ENCODE peak calls at places on chromosomes 2 and 18, in four cellular contexts. One of them, this sample, is unnamed.

GRCh38 chr2:62465039-62465740 is 40.8 kb downstream of the TMEM17 start:
- DNase-seq in T-helper 1 cell: no peak
- DNase-seq in D341Med: no peak
- DNase-seq in left cardiac atrium: no peak
- DNase-seq in this sample: no peak

GRCh38 chr2:172772637-172773036 is 37.0 kb downstream of the RAPGEF4 start:
- DNase-seq in left cardiac atrium: no peak
- DNase-seq in T-helper 1 cell: no peak
- DNase-seq in D341Med: no peak
- DNase-seq in this sample: no peak

GRCh38 chr2:54457326-54458023 is 1.3 kb downstream of the SPTBN1 start:
- DNase-seq in left cardiac atrium: peak; percentile 61
- DNase-seq in D341Med: peak; percentile 65
- DNase-seq in T-helper 1 cell: no peak
- DNase-seq in this sample: peak; percentile 61

GRCh38 chr2:204795156-204795555 is 249.9 kb downstream of the PARD3B start:
- DNase-seq in D341Med: no peak
- DNase-seq in T-helper 1 cell: no peak
- DNase-seq in left cardiac atrium: no peak
- DNase-seq in this sample: peak; percentile 24

GRCh38 chr2:8803658-8804379 is 33.6 kb downstream of the KIDINS220 start:
- DNase-seq in T-helper 1 cell: no peak
- DNase-seq in left cardiac atrium: no peak
- DNase-seq in D341Med: no peak
- DNase-seq in this sample: peak; percentile 42

GRCh38 chr2:148814143-148814852 is 60.7 kb upstream of the KIF5C start:
- DNase-seq in left cardiac atrium: no peak
- DNase-seq in T-helper 1 cell: no peak
- DNase-seq in D341Med: no peak
- DNase-seq in this sample: peak; percentile 70

GRCh38 chr18:74378179-74378682 is 62.6 kb downstream of the C18orf63 start:
- DNase-seq in T-helper 1 cell: no peak
- DNase-seq in D341Med: no peak
- DNase-seq in left cardiac atrium: no peak
- DNase-seq in this sample: no peak

GRCh38 chr2:200619275-200619674 is 33.5 kb downstream of the AOX1 start:
- DNase-seq in left cardiac atrium: no peak
- DNase-seq in T-helper 1 cell: no peak
- DNase-seq in D341Med: no peak
- DNase-seq in this sample: no peak

GRCh38 chr18:21991897-21992296 is 177.5 kb upstream of the GATA6 start:
- DNase-seq in D341Med: no peak
- DNase-seq in left cardiac atrium: no peak
- DNase-seq in T-helper 1 cell: no peak
- DNase-seq in this sample: no peak

GRCh38 chr2:106781196-106781595 is 104.8 kb downstream of the ST6GAL2 start:
- DNase-seq in D341Med: no peak
- DNase-seq in T-helper 1 cell: no peak
- DNase-seq in left cardiac atrium: no peak
- DNase-seq in this sample: no peak

GRCh38 chr2:62539892-62540785 is 34.1 kb upstream of the TMEM17 start:
- DNase-seq in left cardiac atrium: no peak
- DNase-seq in D341Med: no peak
- DNase-seq in T-helper 1 cell: no peak
- DNase-seq in this sample: peak; percentile 13

GRCh38 chr2:168683996-168684395 is 118.4 kb upstream of the NOSTRIN start:
- DNase-seq in left cardiac atrium: no peak
- DNase-seq in D341Med: no peak
- DNase-seq in T-helper 1 cell: no peak
- DNase-seq in this sample: no peak

GRCh38 chr2:33511141-33511540 is 34.7 kb downstream of the RASGRP3 start:
- DNase-seq in T-helper 1 cell: no peak
- DNase-seq in left cardiac atrium: no peak
- DNase-seq in D341Med: no peak
- DNase-seq in this sample: no peak

GRCh38 chr2:129820908-129821307 is 158.6 kb upstream of the RAB6C start:
- DNase-seq in D341Med: no peak
- DNase-seq in T-helper 1 cell: no peak
- DNase-seq in left cardiac atrium: no peak
- DNase-seq in this sample: no peak

GRCh38 chr18:31591628-31592027 is at the start of gene TTR:
- DNase-seq in T-helper 1 cell: no peak
- DNase-seq in D341Med: no peak
- DNase-seq in left cardiac atrium: no peak
- DNase-seq in this sample: no peak

GRCh38 chr18:36312806-36313395 is 15.4 kb downstream of the FHOD3 start:
- DNase-seq in T-helper 1 cell: no peak
- DNase-seq in D341Med: no peak
- DNase-seq in left cardiac atrium: no peak
- DNase-seq in this sample: peak; percentile 25

GRCh38 chr2:233040571-233040970 is 8.1 kb downstream of the NEU2 start:
- DNase-seq in T-helper 1 cell: no peak
- DNase-seq in left cardiac atrium: no peak
- DNase-seq in D341Med: no peak
- DNase-seq in this sample: no peak

GRCh38 chr2:29983308-29983707 is 61.9 kb upstream of the ALK start:
- DNase-seq in left cardiac atrium: no peak
- DNase-seq in D341Med: no peak
- DNase-seq in T-helper 1 cell: no peak
- DNase-seq in this sample: no peak

GRCh38 chr2:66343259-66343658 is 91.7 kb upstream of the MEIS1 start:
- DNase-seq in T-helper 1 cell: no peak
- DNase-seq in left cardiac atrium: no peak
- DNase-seq in D341Med: no peak
- DNase-seq in this sample: no peak

GRCh38 chr2:30710461-30710860 is 96.8 kb downstream of the CAPN13 start:
- DNase-seq in D341Med: no peak
- DNase-seq in left cardiac atrium: no peak
- DNase-seq in T-helper 1 cell: no peak
- DNase-seq in this sample: no peak

GRCh38 chr2:42446503-42447271 is 47.1 kb downstream of the KCNG3 start:
- DNase-seq in D341Med: no peak
- DNase-seq in left cardiac atrium: no peak
- DNase-seq in T-helper 1 cell: no peak
- DNase-seq in this sample: peak; percentile 9

GRCh38 chr2:67255933-67256615 is 141.1 kb upstream of the ETAA1 start:
- DNase-seq in left cardiac atrium: no peak
- DNase-seq in T-helper 1 cell: no peak
- DNase-seq in D341Med: no peak
- DNase-seq in this sample: peak; percentile 65

GRCh38 chr2:27494944-27495554 is at the start of gene FNDC4:
- DNase-seq in T-helper 1 cell: no peak
- DNase-seq in left cardiac atrium: peak; percentile 54
- DNase-seq in D341Med: peak; percentile 77
- DNase-seq in this sample: peak; percentile 67

This sample was measured in adipocyte.